ENCODE peak calls at places on chromosomes 4 and X, in ten cellular contexts. R, F, K, N, W, G, D, V, O and S are unnamed samples.

GRCh38 chr4:82542642-82543041 is 19.1 kb downstream of the TMEM150C start:
- DNase-seq in R (no peak), F (no peak), K (no peak), N (no peak), W (no peak), G (no peak), D (no peak), V (no peak), O (no peak), S (no peak)

GRCh38 chr4:30718021-30718888 is 1.9 kb upstream of the PCDH7 start:
- DNase-seq in R (no peak), F (peak), K (no peak), N (no peak), W (no peak), G (peak), D (no peak), V (peak), O (no peak), S (peak)

GRCh38 chr4:144754562-144755410 is 108.8 kb downstream of the HHIP start:
- DNase-seq in R (no peak), F (no peak), K (peak), N (no peak), W (no peak), G (no peak), D (no peak), V (no peak), O (no peak), S (peak)

GRCh38 chr4:8435656-8436121 is 4.8 kb downstream of the ACOX3 start:
- DNase-seq in R (no peak), F (no peak), K (peak), N (no peak), W (no peak), G (no peak), D (peak), V (no peak), O (no peak), S (peak)

GRCh38 chrX:108312938-108313337 is 125.3 kb downstream of the COL4A6 start:
- DNase-seq in R (peak), F (peak), K (peak), N (peak), W (peak), G (no peak), D (no peak), V (peak), O (no peak), S (peak)

GRCh38 chr4:11628093-11628725 is 199.5 kb upstream of the HS3ST1 start:
- DNase-seq in R (no peak), F (no peak), K (peak), N (no peak), W (no peak), G (no peak), D (no peak), V (no peak), O (no peak), S (peak)

GRCh38 chr4:153432971-153433752 is 33.0 kb upstream of the TMEM131L start:
- DNase-seq in R (peak), F (peak), K (peak), N (peak), W (no peak), G (peak), D (peak), V (peak), O (no peak), S (peak)

GRCh38 chr4:2787230-2788100 is 5.4 kb upstream of the SH3BP2 start:
- DNase-seq in R (no peak), F (no peak), K (no peak), N (no peak), W (no peak), G (peak), D (peak), V (peak), O (no peak), S (no peak)

GRCh38 chr4:87152310-87153061 is 67.9 kb downstream of the KLHL8 start:
- DNase-seq in R (no peak), F (no peak), K (no peak), N (no peak), W (no peak), G (no peak), D (no peak), V (no peak), O (no peak), S (no peak)

GRCh38 chr4:148443550-148444295 is 1.5 kb upstream of the NR3C2 start:
- DNase-seq in R (no peak), F (peak), K (peak), N (no peak), W (no peak), G (peak), D (peak), V (peak), O (no peak), S (peak)

GRCh38 chr4:151321586-151321985 is 3.8 kb downstream of the SH3D19 start:
- DNase-seq in R (no peak), F (no peak), K (no peak), N (no peak), W (no peak), G (no peak), D (no peak), V (no peak), O (no peak), S (no peak)

GRCh38 chr4:162499478-162499877 is 335.7 kb upstream of the FSTL5 start:
- DNase-seq in R (no peak), F (no peak), K (peak), N (no peak), W (no peak), G (no peak), D (no peak), V (no peak), O (no peak), S (no peak)

GRCh38 chr4:122832732-122833131 is 6.1 kb downstream of the FGF2 start:
- DNase-seq in R (no peak), F (no peak), K (no peak), N (no peak), W (no peak), G (no peak), D (no peak), V (no peak), O (no peak), S (no peak)

GRCh38 chr4:181897935-181898334 is 345.3 kb upstream of the TENM3 start:
- DNase-seq in R (no peak), F (no peak), K (peak), N (no peak), W (no peak), G (no peak), D (no peak), V (no peak), O (no peak), S (peak)

GRCh38 chrX:123859409-123859827 is 435 bp upstream of the XIAP start:
- DNase-seq in R (no peak), F (no peak), K (no peak), N (peak), W (peak), G (no peak), D (no peak), V (no peak), O (no peak), S (no peak)

GRCh38 chr4:8045909-8046308 is 106.2 kb upstream of the AFAP1 start:
- DNase-seq in R (no peak), F (no peak), K (no peak), N (peak), W (no peak), G (no peak), D (no peak), V (peak), O (no peak), S (no peak)

GRCh38 chr4:179110356-179110755 is 1668.1 kb upstream of the AGA start:
- DNase-seq in R (no peak), F (no peak), K (peak), N (no peak), W (no peak), G (no peak), D (no peak), V (no peak), O (no peak), S (peak)

GRCh38 chr4:153115322-153116100 is 88.7 kb upstream of the TRIM2 start:
- DNase-seq in R (no peak), F (peak), K (peak), N (no peak), W (no peak), G (no peak), D (peak), V (no peak), O (peak), S (peak)

GRCh38 chr4:106287353-106287969 is 28.5 kb downstream of the TBCK start:
- DNase-seq in R (peak), F (no peak), K (peak), N (peak), W (no peak), G (no peak), D (no peak), V (no peak), O (no peak), S (peak)